ENCODE peak calls at places on chromosomes 11 and 22, in six cellular contexts. K, D, B, O, C and Y are unnamed samples.

GRCh38 chr11:73939096-73939495 is 11.7 kb upstream of the DNAJB13 start:
- DNase-seq in K (no peak), D (no peak), B (no peak), O (no peak), C (no peak), Y (no peak)

GRCh38 chr22:46578251-46578823 is 40.9 kb upstream of the CELSR1 start:
- DNase-seq in K (no peak), D (no peak), B (no peak), O (no peak), C (no peak), Y (no peak)

GRCh38 chr11:15006139-15006759 is 34.1 kb upstream of the CALCA start:
- DNase-seq in K (peak), D (no peak), B (no peak), O (peak), C (peak), Y (no peak)

GRCh38 chr11:78239781-78240180 is 51.1 kb downstream of the USP35 start:
- DNase-seq in K (no peak), D (no peak), B (no peak), O (no peak), C (no peak), Y (no peak)

GRCh38 chr11:110896358-110896757 is 184.1 kb upstream of the ARHGAP20 start:
- DNase-seq in K (no peak), D (no peak), B (no peak), O (no peak), C (no peak), Y (no peak)

GRCh38 chr22:20522134-20522827 is 14.9 kb downstream of the MED15 start:
- DNase-seq in K (no peak), D (no peak), B (no peak), O (no peak), C (no peak), Y (no peak)

GRCh38 chr22:29305836-29306174 is 645 bp upstream of the GAS2L1 start:
- DNase-seq in K (no peak), D (no peak), B (no peak), O (no peak), C (no peak), Y (no peak)

GRCh38 chr22:27199354-27199753 is 542.0 kb downstream of the MIAT start:
- DNase-seq in K (no peak), D (no peak), B (no peak), O (no peak), C (no peak), Y (no peak)

GRCh38 chr22:39277135-39277607 is 32.4 kb upstream of the PDGFB start:
- DNase-seq in K (no peak), D (no peak), B (no peak), O (no peak), C (no peak), Y (no peak)

GRCh38 chr22:41563051-41563711 is 2.4 kb downstream of the CSDC2 start:
- DNase-seq in K (no peak), D (no peak), B (no peak), O (no peak), C (no peak), Y (no peak)

GRCh38 chr11:69509846-69510390 is 28.5 kb downstream of the LINC01488 start:
- DNase-seq in K (no peak), D (no peak), B (no peak), O (no peak), C (no peak), Y (no peak)

GRCh38 chr11:10355257-10355661 is 50.4 kb downstream of the ADM start:
- DNase-seq in K (no peak), D (no peak), B (no peak), O (no peak), C (no peak), Y (no peak)

GRCh38 chr11:1337647-1338007 is 28.2 kb upstream of the TOLLIP start:
- DNase-seq in K (no peak), D (no peak), B (no peak), O (no peak), C (no peak), Y (no peak)

GRCh38 chr22:18024276-18024939 is at the start of gene MICAL3:
- DNase-seq in K (peak), D (no peak), B (peak), O (peak), C (peak), Y (peak)

GRCh38 chr22:46762238-46763050 is at the start of gene TBC1D22A:
- DNase-seq in K (peak), D (peak), B (peak), O (peak), C (peak), Y (peak)

GRCh38 chr22:20312396-20313191 is 7.3 kb downstream of the DGCR6L start:
- DNase-seq in K (no peak), D (no peak), B (no peak), O (no peak), C (no peak), Y (no peak)

GRCh38 chr11:7967097-7967496 is 1.9 kb upstream of the NLRP10 start:
- DNase-seq in K (no peak), D (no peak), B (no peak), O (no peak), C (no peak), Y (no peak)

GRCh38 chr11:102306048-102306575 is 11.2 kb upstream of the BIRC3 start:
- DNase-seq in K (peak), D (no peak), B (no peak), O (no peak), C (no peak), Y (peak)

GRCh38 chr11:117723625-117724024 is 73.4 kb downstream of the DSCAML1 start:
- DNase-seq in K (no peak), D (no peak), B (no peak), O (no peak), C (peak), Y (no peak)

GRCh38 chr22:35997438-35997837 is 31.2 kb downstream of the RBFOX2 start:
- DNase-seq in K (no peak), D (no peak), B (no peak), O (no peak), C (no peak), Y (no peak)

GRCh38 chr11:67484847-67485311 is 2.1 kb downstream of the AIP start:
- DNase-seq in K (peak), D (no peak), B (peak), O (no peak), C (no peak), Y (no peak)

GRCh38 chr11:75241036-75241905 is 697 bp downstream of the TPBGL start:
- DNase-seq in K (peak), D (peak), B (peak), O (peak), C (peak), Y (peak)

GRCh38 chr11:58227956-58228615 is 632 bp downstream of the OR10Q1 start:
- DNase-seq in K (no peak), D (no peak), B (no peak), O (no peak), C (no peak), Y (no peak)

GRCh38 chr22:38267086-38267485 is 5.7 kb downstream of the TMEM184B start:
- DNase-seq in K (peak), D (no peak), B (no peak), O (no peak), C (no peak), Y (no peak)

GRCh38 chr11:117259417-117259816 is 26.9 kb downstream of the RNF214 start:
- DNase-seq in K (no peak), D (no peak), B (no peak), O (no peak), C (no peak), Y (no peak)

GRCh38 chr11:116896211-116896610 is 58.8 kb upstream of the APOA1 start:
- DNase-seq in K (no peak), D (no peak), B (no peak), O (no peak), C (no peak), Y (no peak)